ENCODE peak calls at places on chromosomes 2 and 18, in six cellular contexts. G is A549, W is ovary, F is right lobe of liver, A is heart left ventricle, I is suprapubic skin. Z is an unnamed sample.

GRCh38 chr18:69897397-69898108 is 50.1 kb downstream of the CD226 start:
- DNase-seq in G (no peak), W (no peak), F (no peak), A (no peak), I (no peak), Z (no peak)

GRCh38 chr2:30192327-30192726 is 39.0 kb upstream of the LBH start:
- DNase-seq in G (no peak), W (no peak), F (no peak), A (no peak), I (no peak), Z (no peak)

GRCh38 chr2:11753452-11753885 is 7.0 kb downstream of the LPIN1 start:
- DNase-seq in G (no peak), W (no peak), F (no peak), A (no peak), I (no peak), Z (no peak)

GRCh38 chr2:20675701-20676352 is 8.9 kb downstream of the GDF7 start:
- DNase-seq in G (no peak), W (no peak), F (peak; percentile 82), A (no peak), I (no peak), Z (no peak)

GRCh38 chr2:143451622-143452021 is 322.4 kb downstream of the ARHGAP15 start:
- DNase-seq in G (no peak), W (no peak), F (no peak), A (no peak), I (no peak), Z (no peak)

GRCh38 chr18:45775726-45776125 is 49.7 kb upstream of the SIGLEC15 start:
- DNase-seq in G (no peak), W (no peak), F (no peak), A (no peak), I (no peak), Z (no peak)

GRCh38 chr2:206858972-206859739 is 80.2 kb upstream of the CPO start:
- DNase-seq in G (no peak), W (no peak), F (no peak), A (no peak), I (no peak), Z (no peak)

GRCh38 chr2:170523506-170523905 is 191.6 kb upstream of the SP5 start:
- DNase-seq in G (no peak), W (no peak), F (no peak), A (no peak), I (no peak), Z (no peak)

GRCh38 chr2:240603846-240604245 is 17.3 kb downstream of the CAPN10 start:
- DNase-seq in G (no peak), W (no peak), F (peak; percentile 47), A (no peak), I (peak; percentile 50), Z (no peak)

GRCh38 chr2:12014088-12014960 is 267.9 kb downstream of the LPIN1 start:
- DNase-seq in G (no peak), W (no peak), F (no peak), A (no peak), I (no peak), Z (no peak)

GRCh38 chr2:134736167-134736885 is 17.5 kb upstream of the TMEM163 start:
- DNase-seq in G (no peak), W (no peak), F (no peak), A (no peak), I (no peak), Z (peak; percentile 26)

GRCh38 chr2:61720911-61721310 is 132.9 kb downstream of the FAM161A start:
- DNase-seq in G (no peak), W (no peak), F (no peak), A (no peak), I (no peak), Z (no peak)

GRCh38 chr18:8610442-8610801 is 1.2 kb downstream of the RAB12 start:
- DNase-seq in G (no peak), W (no peak), F (no peak), A (no peak), I (no peak), Z (no peak)

GRCh38 chr2:196229013-196229412 is 57.6 kb upstream of the STK17B start:
- DNase-seq in G (no peak), W (no peak), F (no peak), A (no peak), I (no peak), Z (no peak)

GRCh38 chr2:130844161-130844560 is 7.4 kb downstream of the ARHGEF4 start:
- DNase-seq in G (no peak), W (no peak), F (no peak), A (no peak), I (no peak), Z (no peak)

GRCh38 chr2:118687698-118688097 is 159.8 kb downstream of the EN1 start:
- DNase-seq in G (no peak), W (no peak), F (no peak), A (no peak), I (no peak), Z (no peak)

GRCh38 chr2:203670939-203671338 is 35.5 kb upstream of the CD28 start:
- DNase-seq in G (no peak), W (no peak), F (no peak), A (no peak), I (no peak), Z (no peak)

GRCh38 chr2:190786404-190787166 is 94.0 kb upstream of the GLS start:
- DNase-seq in G (no peak), W (no peak), F (no peak), A (no peak), I (no peak), Z (no peak)

GRCh38 chr2:634670-635395 is 42.4 kb downstream of the TMEM18 start:
- DNase-seq in G (no peak), W (no peak), F (no peak), A (no peak), I (no peak), Z (peak; percentile 78)

GRCh38 chr18:78924301-78925192 is 55.1 kb upstream of the SALL3 start:
- DNase-seq in G (no peak), W (no peak), F (no peak), A (no peak), I (no peak), Z (no peak)

GRCh38 chr2:192155521-192156118 is 39.1 kb downstream of the TMEFF2 start:
- DNase-seq in G (no peak), W (no peak), F (no peak), A (no peak), I (no peak), Z (no peak)

GRCh38 chr2:207617011-207617671 is 8.1 kb downstream of the METTL21A start:
- DNase-seq in G (peak; percentile 64), W (no peak), F (no peak), A (no peak), I (no peak), Z (no peak)

GRCh38 chr2:38115216-38116012 is 39.5 kb upstream of the CYP1B1 start:
- DNase-seq in G (peak; percentile 88), W (peak; percentile 40), F (peak; percentile 77), A (peak; percentile 81), I (peak; percentile 87), Z (no peak)

GRCh38 chr2:44167311-44167907 is 1.3 kb upstream of the PPM1B start:
- DNase-seq in G (peak; percentile 20), W (no peak), F (no peak), A (no peak), I (no peak), Z (no peak)

GRCh38 chr2:152165306-152165705 is 10.3 kb downstream of the STAM2 start:
- DNase-seq in G (no peak), W (no peak), F (no peak), A (no peak), I (no peak), Z (no peak)

GRCh38 chr2:152165780-152166179 is 9.8 kb downstream of the STAM2 start:
- DNase-seq in G (no peak), W (no peak), F (no peak), A (no peak), I (no peak), Z (no peak)

GRCh38 chr2:152171733-152172132 is 3.8 kb downstream of the STAM2 start:
- DNase-seq in G (no peak), W (no peak), F (no peak), A (no peak), I (no peak), Z (no peak)

GRCh38 chr2:152166633-152167032 is 8.9 kb downstream of the STAM2 start:
- DNase-seq in G (no peak), W (no peak), F (no peak), A (no peak), I (no peak), Z (no peak)

DNA sequence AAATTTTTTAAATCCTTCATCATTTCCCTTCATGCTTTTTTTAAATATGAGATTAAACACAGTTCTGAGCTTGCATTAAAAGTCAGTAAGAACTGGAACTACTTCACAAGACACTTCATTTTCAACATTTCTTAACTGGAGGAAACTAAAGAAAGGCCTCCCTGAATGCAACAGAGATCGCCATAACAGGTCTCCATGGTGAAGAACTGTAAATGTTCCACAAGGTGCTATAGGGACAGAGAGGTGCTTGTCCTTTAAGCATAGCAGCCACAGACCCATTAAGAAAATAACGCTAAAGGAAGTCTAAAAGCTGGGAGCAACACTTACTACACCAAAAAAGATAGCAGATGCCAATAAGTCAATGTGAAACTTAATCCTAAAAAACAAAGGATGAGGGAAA is 8.5 kb downstream of the STAM2 start:
- DNase-seq in G (no peak), W (no peak), F (no peak), A (no peak), I (no peak), Z (no peak)
- H3K4me1 ChIP-seq in G (peaks cover 56% of the 10 kb centered on the region), W (peaks cover 9% of the 10 kb centered on the region), F (no peaks in the 10 kb centered on the region), A (peaks cover 57% of the 10 kb centered on the region), I (peaks cover 57% of the 10 kb centered on the region), Z (peaks cover 64% of the 10 kb centered on the region)

DNA sequence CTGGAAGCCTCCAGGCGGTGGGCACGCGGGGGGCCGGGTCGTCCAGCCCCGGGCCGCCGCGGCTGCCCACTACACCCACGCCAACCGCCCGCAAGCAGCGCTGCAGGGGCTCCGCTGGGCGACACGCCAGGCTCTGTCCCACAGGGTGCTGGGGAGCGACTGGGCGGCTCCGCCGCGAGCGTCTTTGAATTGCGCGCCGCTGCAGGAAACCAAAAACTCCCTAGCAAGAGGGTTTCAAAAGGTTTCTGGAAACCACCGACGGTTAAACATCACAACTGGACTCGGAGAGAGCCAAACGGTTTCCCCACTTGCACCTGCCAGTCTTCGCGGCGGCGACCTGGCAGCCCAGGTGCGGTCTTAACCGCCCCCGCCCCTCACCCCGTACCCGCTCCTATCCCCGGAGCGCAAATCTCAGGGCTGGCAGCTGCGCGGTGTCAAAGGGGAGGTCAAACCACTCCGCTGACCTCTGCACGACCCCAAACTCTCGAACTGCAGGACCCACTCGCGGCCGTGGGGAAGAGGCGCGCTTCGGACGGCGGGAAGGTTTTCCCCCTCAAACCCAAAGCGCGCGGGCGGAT is 1.0 kb downstream of the CXCR4 start:
- DNase-seq in G (no peak), W (no peak), F (peak; percentile 64), A (peak; percentile 32), I (no peak), Z (no peak)
- TF ChIP-seq POLR2A in G (no peak), W (no peak), F (no peak), A (no peak), I (no peak), Z (no peak)

DNA sequence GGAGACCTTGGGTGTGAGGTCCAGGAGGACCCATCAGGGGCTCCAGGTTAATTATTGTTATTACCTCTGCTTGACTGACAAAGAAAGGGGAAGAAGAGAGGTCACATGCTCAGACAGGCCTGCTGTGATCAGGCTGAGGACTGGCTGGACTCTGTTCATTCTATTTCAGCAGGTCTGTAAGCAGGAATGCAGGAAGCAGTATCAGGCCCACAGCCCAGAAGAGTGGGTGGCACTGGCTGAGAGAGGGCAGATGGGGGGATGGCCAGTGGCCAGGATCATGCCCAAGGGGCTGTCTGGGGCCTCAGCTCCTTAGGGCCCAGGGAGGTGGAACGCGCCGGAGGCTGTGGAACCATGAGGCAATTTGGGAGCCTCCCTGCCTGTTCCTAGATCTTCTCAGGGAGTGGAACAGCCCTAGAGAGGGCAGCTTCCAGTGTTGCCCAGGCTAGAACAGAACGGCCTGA is 43.7 kb upstream of the ZBTB7C start:
- DNase-seq in G (no peak), W (no peak), F (no peak), A (peak; percentile 33), I (no peak), Z (no peak)
- H3K4me1 ChIP-seq in G (no peaks in the 10 kb centered on the region), W (peaks cover 9% of the 10 kb centered on the region), F (no peaks in the 10 kb centered on the region), A (peaks cover 18% of the 10 kb centered on the region), I (peaks cover 43% of the 10 kb centered on the region), Z (no peaks in the 10 kb centered on the region)

GRCh38 chr18:51196811-51197660 is 445 bp downstream of the MEX3C start:
- DNase-seq in G (no peak), W (peak; percentile 40), F (peak; percentile 78), A (peak; percentile 71), I (peak; percentile 78), Z (no peak)
- TF ChIP-seq POLR2A in G (no peak), W (peak; percentile 31), F (no peak), A (peak; percentile 51), I (no peak), Z (no peak)

Z was measured in esophagus muscularis mucosa.